ENCODE peak calls at places on chromosomes 11 and 22, in four cellular contexts. I, T, U and H are unnamed samples.

GRCh38 chr11:35579557-35580396 is 38.5 kb upstream of the FJX1 start:
- DNase-seq in I (no peak), T (no peak), U (no peak), H (no peak)

GRCh38 chr11:65646921-65647701 is 9.2 kb downstream of the SIPA1 start:
- DNase-seq in I (peak; percentile 17), T (no peak), U (no peak), H (no peak)

GRCh38 chr11:13090228-13090708 is 81.2 kb downstream of the RASSF10 start:
- DNase-seq in I (no peak), T (no peak), U (no peak), H (no peak)

GRCh38 chr11:125235006-125235405 is 70.5 kb downstream of the PKNOX2 start:
- DNase-seq in I (peak; percentile 64), T (no peak), U (no peak), H (no peak)

GRCh38 chr22:19607198-19608113 is 83.2 kb upstream of the CLDN5 start:
- DNase-seq in I (no peak), T (peak; percentile 81), U (peak; percentile 50), H (peak; percentile 91)

GRCh38 chr11:8258289-8258688 is 5.4 kb downstream of the LMO1 start:
- DNase-seq in I (no peak), T (no peak), U (no peak), H (no peak)

GRCh38 chr11:45366196-45366595 is 80.1 kb upstream of the SYT13 start:
- DNase-seq in I (no peak), T (no peak), U (no peak), H (no peak)

GRCh38 chr11:80155412-80156017 is 714.7 kb upstream of the TENM4 start:
- DNase-seq in I (peak; percentile 12), T (peak; percentile 23), U (no peak), H (no peak)

GRCh38 chr22:22179858-22180257 is 64.7 kb upstream of the VPREB1 start:
- DNase-seq in I (no peak), T (no peak), U (no peak), H (no peak)

GRCh38 chr22:37220543-37220968 is 8.3 kb upstream of the SSTR3 start:
- DNase-seq in I (no peak), T (no peak), U (peak; percentile 48), H (no peak)

GRCh38 chr11:62169935-62170334 is 20.1 kb upstream of the SCGB1D1 start:
- DNase-seq in I (no peak), T (no peak), U (no peak), H (no peak)

GRCh38 chr11:131511794-131512193 is 141.4 kb downstream of the NTM start:
- DNase-seq in I (peak; percentile 17), T (peak; percentile 3), U (peak; percentile 32), H (no peak)

GRCh38 chr11:79353706-79354105 is 87.1 kb downstream of the TENM4 start:
- DNase-seq in I (no peak), T (no peak), U (no peak), H (no peak)

GRCh38 chr11:57680552-57680874 is 12.6 kb downstream of the ZDHHC5 start:
- DNase-seq in I (no peak), T (no peak), U (no peak), H (no peak)

GRCh38 chr11:69704508-69705245 is 855 bp upstream of the FGF19 start:
- DNase-seq in I (peak; percentile 84), T (no peak), U (peak; percentile 34), H (no peak)

GRCh38 chr11:44112083-44112865 is 16.8 kb downstream of the EXT2 start:
- DNase-seq in I (no peak), T (peak; percentile 4), U (peak; percentile 12), H (no peak)